ENCODE peak calls at places on chromosomes 7 and 10, in six cellular contexts. One of them, this sample, is unnamed.

GRCh38 chr7:108127461-108127860 is 2.7 kb downstream of the LAMB4 start:
- DNase-seq in stomach: no peak
- DNase-seq in uterus: no peak
- DNase-seq in spleen: no peak
- DNase-seq in A549: no peak
- DNase-seq in IMR-90: no peak
- DNase-seq in this sample: no peak

GRCh38 chr10:119198438-119198837 is 8.9 kb upstream of the GRK5 start:
- DNase-seq in stomach: no peak
- DNase-seq in uterus: no peak
- DNase-seq in spleen: no peak
- DNase-seq in A549: peak; percentile 28
- DNase-seq in IMR-90: no peak
- DNase-seq in this sample: no peak

GRCh38 chr10:113061054-113061430 is 111.0 kb downstream of the TCF7L2 start:
- DNase-seq in stomach: no peak
- DNase-seq in uterus: no peak
- DNase-seq in spleen: no peak
- DNase-seq in A549: no peak
- DNase-seq in IMR-90: no peak
- DNase-seq in this sample: no peak

GRCh38 chr7:135946289-135947055 is 30.7 kb downstream of the MTPN start:
- DNase-seq in stomach: no peak
- DNase-seq in uterus: no peak
- DNase-seq in spleen: no peak
- DNase-seq in A549: no peak
- DNase-seq in IMR-90: no peak
- DNase-seq in this sample: no peak

GRCh38 chr7:49787980-49788379 is 14.5 kb downstream of the VWC2 start:
- DNase-seq in stomach: no peak
- DNase-seq in uterus: no peak
- DNase-seq in spleen: no peak
- DNase-seq in A549: no peak
- DNase-seq in IMR-90: no peak
- DNase-seq in this sample: no peak

GRCh38 chr10:126857178-126857806 is 47.9 kb upstream of the DOCK1 start:
- DNase-seq in stomach: no peak
- DNase-seq in uterus: no peak
- DNase-seq in spleen: no peak
- DNase-seq in A549: no peak
- DNase-seq in IMR-90: no peak
- DNase-seq in this sample: no peak

GRCh38 chr10:35685402-35685801 is 43.3 kb upstream of the FZD8 start:
- DNase-seq in stomach: no peak
- DNase-seq in uterus: no peak
- DNase-seq in spleen: no peak
- DNase-seq in A549: peak; percentile 13
- DNase-seq in IMR-90: no peak
- DNase-seq in this sample: no peak

GRCh38 chr10:96863922-96864543 is 31.9 kb downstream of the LCOR start:
- DNase-seq in stomach: no peak
- DNase-seq in uterus: no peak
- DNase-seq in spleen: no peak
- DNase-seq in A549: peak; percentile 52
- DNase-seq in IMR-90: peak; percentile 40
- DNase-seq in this sample: no peak

GRCh38 chr7:18290865-18291264 is 204.7 kb upstream of the HDAC9 start:
- DNase-seq in stomach: no peak
- DNase-seq in uterus: no peak
- DNase-seq in spleen: no peak
- DNase-seq in A549: no peak
- DNase-seq in IMR-90: no peak
- DNase-seq in this sample: no peak

GRCh38 chr10:7491230-7491629 is 80.4 kb upstream of the SFMBT2 start:
- DNase-seq in stomach: no peak
- DNase-seq in uterus: no peak
- DNase-seq in spleen: no peak
- DNase-seq in A549: no peak
- DNase-seq in IMR-90: no peak
- DNase-seq in this sample: no peak
- H3K4me1 ChIP-seq in stomach: no peaks in the 10 kb centered on the region
- H3K4me1 ChIP-seq in uterus: no peaks in the 10 kb centered on the region
- H3K4me1 ChIP-seq in spleen: peaks cover 19% of the 10 kb centered on the region
- H3K4me1 ChIP-seq in A549: peaks cover 6% of the 10 kb centered on the region
- H3K4me1 ChIP-seq in IMR-90: no peaks in the 10 kb centered on the region
- H3K4me1 ChIP-seq in this sample: no peaks in the 10 kb centered on the region

GRCh38 chr7:522071-522937 is 2.7 kb upstream of the PDGFA start:
- DNase-seq in stomach: peak; percentile 81
- DNase-seq in uterus: peak; percentile 47
- DNase-seq in spleen: no peak
- DNase-seq in A549: no peak
- DNase-seq in IMR-90: peak; percentile 32
- DNase-seq in this sample: peak; percentile 83
- TF ChIP-seq CTCF in stomach: no peak
- TF ChIP-seq CTCF in uterus: no peak
- TF ChIP-seq CTCF in spleen: no peak
- TF ChIP-seq CTCF in A549: no peak
- TF ChIP-seq CTCF in IMR-90: peak; percentile 0
- TF ChIP-seq CTCF in this sample: no peak

GRCh38 chr10:45672201-45673073 is at the start of gene ZFAND4:
- DNase-seq in stomach: peak; percentile 98
- DNase-seq in uterus: peak; percentile 93
- DNase-seq in spleen: peak; percentile 99
- DNase-seq in A549: peak; percentile 96
- DNase-seq in IMR-90: peak; percentile 94
- DNase-seq in this sample: peak; percentile 98
- TF ChIP-seq POLR2A in stomach: no peak
- TF ChIP-seq POLR2A in uterus: peak; percentile 78
- TF ChIP-seq POLR2A in spleen: no peak
- TF ChIP-seq POLR2A in A549: peak; percentile 40
- TF ChIP-seq POLR2A in IMR-90: peak; percentile 54
- TF ChIP-seq POLR2A in this sample: peak; percentile 65

GRCh38 chr7:151449990-151450389 is 10.0 kb upstream of the CRYGN start:
- DNase-seq in stomach: no peak
- DNase-seq in uterus: peak; percentile 12
- DNase-seq in spleen: peak; percentile 41
- DNase-seq in A549: no peak
- DNase-seq in IMR-90: no peak
- DNase-seq in this sample: no peak
- H3K4me1 ChIP-seq in stomach: no peaks in the 10 kb centered on the region
- H3K4me1 ChIP-seq in uterus: no peaks in the 10 kb centered on the region
- H3K4me1 ChIP-seq in spleen: peaks cover 19% of the 10 kb centered on the region
- H3K4me1 ChIP-seq in A549: peaks cover 11% of the 10 kb centered on the region
- H3K4me1 ChIP-seq in IMR-90: no peaks in the 10 kb centered on the region
- H3K4me1 ChIP-seq in this sample: peaks cover 6% of the 10 kb centered on the region